ENCODE peak calls at places on chromosome 20, in ten cellular contexts. I is germinal center; J is RWPE1; P is MG63; O is mesendoderm; U is A172; L is GM13977; Q is CD4-positive, alpha-beta T cell; K is nucleus accumbens; W is lower lobe of right lung. T is an unnamed sample.
A peak's percentile ranks its signal among the peaks of the same experiment; 100 is the strongest.

GRCh38 chr20:59829415-59830106 is 103.9 kb downstream of the SYCP2 start:
- DNase-seq in I (no peak), J (no peak), P (no peak), O (no peak), U (no peak), L (peak; percentile 7), Q (no peak), K (peak; percentile 74), W (no peak), T (no peak)

GRCh38 chr20:41618807-41619294 is 674 bp upstream of the CHD6 start:
- DNase-seq in I (no peak), J (no peak), P (no peak), O (no peak), U (peak; percentile 8), L (no peak), Q (no peak), K (no peak), W (no peak), T (no peak)

GRCh38 chr20:21557246-21557982 is 43.5 kb upstream of the NKX2-2 start:
- DNase-seq in I (no peak), J (no peak), P (no peak), O (no peak), U (no peak), L (no peak), Q (peak; percentile 21), K (no peak), W (no peak), T (peak; percentile 14)

GRCh38 chr20:23092409-23092756 is 6.3 kb upstream of the CD93 start:
- DNase-seq in I (no peak), J (no peak), P (no peak), O (no peak), U (peak; percentile 51), L (no peak), Q (no peak), K (no peak), W (no peak), T (no peak)

GRCh38 chr20:60210779-60211617 is 252.8 kb downstream of the CDH26 start:
- DNase-seq in I (peak; percentile 27), J (peak; percentile 90), P (peak; percentile 58), O (peak; percentile 71), U (peak; percentile 38), L (peak; percentile 39), Q (peak; percentile 23), K (peak; percentile 30), W (peak; percentile 77), T (peak; percentile 44)

GRCh38 chr20:33246077-33246476 is 10.3 kb downstream of the BPIFA1 start:
- DNase-seq in I (no peak), J (no peak), P (no peak), O (no peak), U (no peak), L (no peak), Q (no peak), K (no peak), W (no peak), T (no peak)

GRCh38 chr20:37225146-37225545 is 36.5 kb downstream of the GHRH start:
- DNase-seq in I (no peak), J (no peak), P (no peak), O (no peak), U (no peak), L (no peak), Q (no peak), K (no peak), W (no peak), T (no peak)

GRCh38 chr20:49987015-49987867 is 4.5 kb downstream of the SNAI1 start:
- DNase-seq in I (no peak), J (no peak), P (no peak), O (peak; percentile 57), U (no peak), L (no peak), Q (no peak), K (no peak), W (no peak), T (no peak)

GRCh38 chr20:50151034-50151743 is 2.3 kb downstream of the PEDS1 start:
- DNase-seq in I (no peak), J (peak; percentile 83), P (no peak), O (peak; percentile 86), U (no peak), L (no peak), Q (no peak), K (no peak), W (no peak), T (no peak)

GRCh38 chr20:47701612-47702011 is 83.7 kb downstream of the SULF2 start:
- DNase-seq in I (no peak), J (no peak), P (peak; percentile 81), O (no peak), U (peak; percentile 90), L (no peak), Q (no peak), K (no peak), W (no peak), T (no peak)

GRCh38 chr20:61696181-61696735 is 369.4 kb downstream of the TAF4 start:
- DNase-seq in I (no peak), J (no peak), P (no peak), O (no peak), U (no peak), L (no peak), Q (no peak), K (no peak), W (peak; percentile 28), T (no peak)

GRCh38 chr20:44743916-44744655 is 1.6 kb upstream of the KCNK15 start:
- DNase-seq in I (no peak), J (no peak), P (no peak), O (no peak), U (no peak), L (no peak), Q (no peak), K (no peak), W (no peak), T (no peak)

GRCh38 chr20:18986146-18986830 is 172.7 kb downstream of the SCP2D1 start:
- DNase-seq in I (no peak), J (no peak), P (no peak), O (no peak), U (no peak), L (no peak), Q (no peak), K (no peak), W (no peak), T (no peak)

GRCh38 chr20:11387189-11387754 is 530.4 kb upstream of the BTBD3 start:
- DNase-seq in I (no peak), J (peak; percentile 58), P (no peak), O (no peak), U (peak; percentile 85), L (no peak), Q (no peak), K (no peak), W (no peak), T (no peak)

GRCh38 chr20:22575737-22576136 is 8.6 kb downstream of the FOXA2 start:
- DNase-seq in I (no peak), J (no peak), P (no peak), O (peak; percentile 73), U (no peak), L (no peak), Q (no peak), K (no peak), W (no peak), T (no peak)

GRCh38 chr20:36847009-36847709 is 28.8 kb upstream of the TLDC2 start:
- DNase-seq in I (no peak), J (peak; percentile 89), P (peak; percentile 57), O (peak; percentile 81), U (no peak), L (no peak), Q (no peak), K (peak; percentile 52), W (no peak), T (no peak)

GRCh38 chr20:41956316-41957050 is 338.3 kb upstream of the CHD6 start:
- DNase-seq in I (peak; percentile 11), J (no peak), P (no peak), O (peak; percentile 67), U (peak; percentile 3), L (no peak), Q (no peak), K (no peak), W (no peak), T (no peak)

GRCh38 chr20:23225407-23226060 is 125.1 kb upstream of the NXT1 start:
- DNase-seq in I (no peak), J (peak; percentile 80), P (peak; percentile 23), O (peak; percentile 67), U (peak; percentile 29), L (no peak), Q (no peak), K (no peak), W (peak; percentile 67), T (no peak)

GRCh38 chr20:64029293-64030117 is 6.5 kb upstream of the C20orf204 start:
- DNase-seq in I (no peak), J (no peak), P (no peak), O (no peak), U (peak; percentile 22), L (no peak), Q (no peak), K (no peak), W (no peak), T (no peak)

GRCh38 chr20:25196701-25197120 is 1.2 kb downstream of the ENTPD6 start:
- DNase-seq in I (no peak), J (no peak), P (no peak), O (peak; percentile 29), U (no peak), L (no peak), Q (no peak), K (no peak), W (no peak), T (no peak)

GRCh38 chr20:44187054-44187762 is at the start of gene JPH2:
- DNase-seq in I (no peak), J (peak; percentile 97), P (peak; percentile 91), O (peak; percentile 97), U (peak; percentile 81), L (no peak), Q (no peak), K (no peak), W (peak; percentile 45), T (no peak)

GRCh38 chr20:43915209-43916072 is 789 bp downstream of the TOX2 start:
- DNase-seq in I (no peak), J (no peak), P (no peak), O (peak; percentile 54), U (no peak), L (peak; percentile 52), Q (peak; percentile 9), K (no peak), W (no peak), T (peak; percentile 9)

GRCh38 chr20:10790013-10790412 is 116.2 kb upstream of the JAG1 start:
- DNase-seq in I (no peak), J (peak; percentile 44), P (no peak), O (no peak), U (no peak), L (no peak), Q (no peak), K (no peak), W (no peak), T (no peak)

GRCh38 chr20:13941031-13941430 is 49.4 kb downstream of the SEL1L2 start:
- DNase-seq in I (no peak), J (no peak), P (no peak), O (no peak), U (no peak), L (no peak), Q (no peak), K (no peak), W (no peak), T (no peak)

GRCh38 chr20:10511166-10511506 is 76.0 kb downstream of the SLX4IP start:
- DNase-seq in I (no peak), J (peak; percentile 34), P (no peak), O (no peak), U (no peak), L (no peak), Q (no peak), K (no peak), W (no peak), T (no peak)

GRCh38 chr20:21505161-21505809 is 8.6 kb downstream of the NKX2-2 start:
- DNase-seq in I (peak; percentile 77), J (peak; percentile 85), P (peak; percentile 44), O (peak; percentile 74), U (no peak), L (peak; percentile 89), Q (peak; percentile 69), K (no peak), W (peak; percentile 85), T (peak; percentile 79)

GRCh38 chr20:38447931-38448675 is 13.0 kb upstream of the SNHG17 start:
- DNase-seq in I (peak; percentile 76), J (no peak), P (no peak), O (peak; percentile 70), U (no peak), L (no peak), Q (no peak), K (no peak), W (no peak), T (no peak)

GRCh38 chr20:45432294-45432693 is 16.4 kb downstream of the PIGT start:
- DNase-seq in I (peak; percentile 67), J (no peak), P (no peak), O (no peak), U (no peak), L (peak; percentile 53), Q (no peak), K (no peak), W (no peak), T (no peak)